ENCODE peak calls at places on chromosome 2, in six cellular contexts. J is endothelial cell, T is AG04450, Z is IMR-90, R is heart right ventricle, A is GM20000. G is an unnamed sample.
A peak's percentile ranks its signal among the peaks of the same experiment; 100 is the strongest.

GRCh38 chr2:165905854-165906253 is 47.7 kb downstream of the TTC21B start:
- DNase-seq in A (no peak), R (no peak), J (no peak), T (no peak), Z (peak; percentile 65), G (no peak)

GRCh38 chr2:240236217-240237111 is 96.0 kb upstream of the OTOS start:
- DNase-seq in T (no peak), Z (no peak), J (no peak), A (no peak), R (peak; percentile 81), G (no peak)

GRCh38 chr2:240579771-240580614 is 6.5 kb upstream of the CAPN10 start:
- DNase-seq in T (no peak), R (peak; percentile 40), A (peak; percentile 74), Z (peak; percentile 89), J (no peak), G (peak; percentile 76)

GRCh38 chr2:85179541-85179940 is 46.3 kb downstream of the TCF7L1 start:
- DNase-seq in T (no peak), A (no peak), J (no peak), R (no peak), Z (no peak), G (no peak)

GRCh38 chr2:17270894-17271293 is 247.3 kb downstream of the RAD51AP2 start:
- DNase-seq in J (peak; percentile 10), T (no peak), A (no peak), Z (no peak), R (no peak), G (no peak)

GRCh38 chr2:229971298-229971790 is 49.0 kb downstream of the FBXO36 start:
- DNase-seq in J (no peak), Z (no peak), A (no peak), T (no peak), R (no peak), G (no peak)

GRCh38 chr2:86661333-86661732 is 37.7 kb upstream of the RNF103 start:
- DNase-seq in J (no peak), R (no peak), A (no peak), Z (no peak), T (no peak), G (no peak)

GRCh38 chr2:127183771-127184170 is 36.3 kb downstream of the CYP27C1 start:
- DNase-seq in T (no peak), A (no peak), J (no peak), Z (no peak), R (no peak), G (no peak)

GRCh38 chr2:218015831-218016521 is 13.2 kb upstream of the TNS1 start:
- DNase-seq in R (no peak), J (no peak), A (no peak), T (no peak), Z (no peak), G (no peak)

GRCh38 chr2:241912021-241912555 is 42.6 kb downstream of the RTP5 start:
- DNase-seq in T (no peak), Z (no peak), R (no peak), A (no peak), J (no peak), G (no peak)

GRCh38 chr2:43171789-43172188 is 54.6 kb downstream of the ZFP36L2 start:
- DNase-seq in Z (peak; percentile 66), R (peak; percentile 53), A (no peak), J (no peak), T (no peak), G (no peak)

GRCh38 chr2:110720547-110720946 is 11.8 kb upstream of the ACOXL start:
- DNase-seq in A (no peak), T (no peak), Z (no peak), R (no peak), J (no peak), G (no peak)

GRCh38 chr2:122251153-122251552 is 495.7 kb downstream of the TSN start:
- DNase-seq in J (no peak), Z (no peak), T (no peak), R (no peak), A (no peak), G (no peak)

GRCh38 chr2:238132463-238133450 is 5.7 kb upstream of the KLHL30 start:
- DNase-seq in Z (no peak), T (no peak), R (peak; percentile 3), J (no peak), A (no peak), G (no peak)

GRCh38 chr2:121287956-121288355 is 3.0 kb upstream of the TFCP2L1 start:
- DNase-seq in T (no peak), R (no peak), A (no peak), J (no peak), Z (no peak), G (no peak)

GRCh38 chr2:170013802-170014551 is 164.0 kb upstream of the MYO3B start:
- DNase-seq in J (peak; percentile 66), R (no peak), T (no peak), A (no peak), Z (peak; percentile 10), G (no peak)

GRCh38 chr2:54052825-54053718 is 62.3 kb upstream of the ACYP2 start:
- DNase-seq in T (no peak), J (no peak), Z (no peak), A (peak; percentile 20), R (no peak), G (no peak)
- TF ChIP-seq CTCF in T (peak; percentile 16), J (no peak), Z (no peak), A (peak; percentile 43), R (no peak), G (peak; percentile 43)

DNA sequence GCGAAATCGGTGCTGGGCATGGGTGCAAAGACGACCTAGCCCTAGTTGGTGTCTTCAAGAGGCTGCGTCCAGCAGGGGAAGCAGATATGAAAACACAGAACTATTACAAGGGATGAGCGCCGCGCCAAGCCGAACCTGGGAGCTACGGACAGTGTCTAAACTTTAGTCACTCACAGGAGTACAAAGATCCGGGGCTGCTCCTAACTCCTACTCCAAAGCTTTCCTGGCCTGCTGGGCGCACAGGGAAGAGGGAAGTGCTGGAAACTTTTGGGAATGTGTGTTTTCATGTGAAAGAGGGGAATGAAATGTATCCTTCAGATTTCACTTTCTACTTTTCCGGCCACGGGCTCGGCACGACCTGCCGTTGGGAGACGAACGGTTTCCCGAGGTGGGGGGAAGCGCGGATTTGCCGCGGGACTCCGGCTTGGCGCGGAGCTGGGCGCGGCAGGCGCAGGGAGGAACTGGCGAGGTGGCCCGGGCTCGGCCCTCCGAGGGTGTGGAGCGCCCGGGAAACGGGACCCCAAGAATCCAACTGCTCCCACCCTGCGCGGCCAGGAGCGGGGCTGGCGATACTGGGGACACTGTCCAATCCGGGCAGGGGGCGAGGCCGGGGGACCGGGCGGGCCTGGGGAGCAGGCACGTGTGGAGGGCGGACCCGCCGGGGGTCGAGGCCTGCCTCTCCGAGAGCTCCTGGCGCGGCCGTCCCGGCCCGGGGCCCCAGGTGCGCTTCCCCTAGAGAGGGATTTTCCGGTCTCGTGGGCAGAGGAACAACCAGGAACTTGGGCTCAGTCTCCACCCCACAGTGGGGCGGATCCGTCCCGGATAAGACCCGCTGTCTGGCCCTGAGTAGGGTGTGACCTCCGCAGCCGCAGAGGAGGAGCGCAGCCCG is at the start of gene ANXA4:
- DNase-seq in J (peak; percentile 67), R (peak; percentile 76), T (peak; percentile 45), A (peak; percentile 91), Z (peak; percentile 74), G (peak; percentile 86)
- TF ChIP-seq CTCF in J (no peak), R (no peak), T (peak; percentile 43), A (no peak), Z (peak; percentile 13), G (no peak)

GRCh38 chr2:141942006-141942789 is 188.6 kb downstream of the LRP1B start:
- DNase-seq in R (no peak), T (no peak), Z (no peak), J (no peak), A (no peak), G (no peak)
- TF ChIP-seq CTCF in R (no peak), T (peak; percentile 46), Z (no peak), J (peak; percentile 68), A (no peak), G (no peak)

GRCh38 chr2:113986886-113987285 is 97.0 kb downstream of the ACTR3 start:
- DNase-seq in R (no peak), T (no peak), A (no peak), Z (no peak), J (no peak), G (no peak)
- TF ChIP-seq CTCF in R (no peak), T (no peak), A (no peak), Z (no peak), J (no peak), G (no peak)

GRCh38 chr2:189783927-189784867 is at the start of the genes ORMDL1 and PMS1:
- DNase-seq in R (peak; percentile 97), J (peak; percentile 94), T (peak; percentile 89), A (peak; percentile 95), Z (peak; percentile 95), G (peak; percentile 95)
- TF ChIP-seq CTCF in R (no peak), J (no peak), T (no peak), A (no peak), Z (no peak), G (no peak)

GRCh38 chr2:151193576-151193975 is 68.1 kb downstream of the RBM43 start:
- DNase-seq in T (no peak), R (no peak), J (no peak), Z (no peak), A (no peak), G (no peak)
- TF ChIP-seq CTCF in T (no peak), R (no peak), J (no peak), Z (no peak), A (no peak), G (no peak)

GRCh38 chr2:13666582-13667414 is 950.1 kb downstream of the TRIB2 start:
- DNase-seq in A (no peak), J (no peak), Z (no peak), T (no peak), R (no peak), G (no peak)
- TF ChIP-seq CTCF in A (no peak), J (no peak), Z (no peak), T (no peak), R (no peak), G (no peak)

GRCh38 chr2:123935405-123935804 is 89.7 kb upstream of the CNTNAP5 start:
- DNase-seq in T (no peak), Z (no peak), R (no peak), A (no peak), J (no peak), G (no peak)
- TF ChIP-seq CTCF in T (no peak), Z (no peak), R (no peak), A (no peak), J (no peak), G (no peak)